ENCODE peak calls at places on chromosomes 16 and 17, in eight cellular contexts. F is CD8-positive, alpha-beta T cell; W is stimulated activated CD8-positive, alpha-beta memory T cell treated with anti-CD3 and anti-CD28 coated beads, Interleukin-4, amount 100 ng/mL, for 4 hours; K is uterus; H is endothelial cell; S is fibroblast of the aortic adventitia; P is heart right ventricle; N is T-cell. R is an unnamed sample.

GRCh38 chr17:77233635-77234334 is 93.0 kb downstream of the SEC14L1 start:
- DNase-seq in F (no peak), W (no peak), K (peak), H (no peak), S (peak), P (no peak), N (no peak), R (no peak)

GRCh38 chr17:13940858-13941665 is 128.2 kb upstream of the COX10 start:
- DNase-seq in F (no peak), W (no peak), K (no peak), H (no peak), S (peak), P (no peak), N (no peak), R (no peak)

GRCh38 chr16:65410801-65411200 is 288.9 kb upstream of the CDH11 start:
- DNase-seq in F (no peak), W (no peak), K (no peak), H (no peak), S (no peak), P (no peak), N (no peak), R (no peak)

GRCh38 chr16:89661215-89661614 is 3.6 kb downstream of the SPATA33 start:
- DNase-seq in F (no peak), W (no peak), K (no peak), H (no peak), S (no peak), P (no peak), N (no peak), R (no peak)

GRCh38 chr17:56751145-56751743 is 82.5 kb downstream of the C17orf67 start:
- DNase-seq in F (no peak), W (no peak), K (no peak), H (peak), S (no peak), P (no peak), N (no peak), R (no peak)

GRCh38 chr16:48232459-48233040 is 11.6 kb upstream of the LONP2 start:
- DNase-seq in F (no peak), W (no peak), K (no peak), H (no peak), S (no peak), P (no peak), N (no peak), R (no peak)

GRCh38 chr16:1044515-1045362 is 27.8 kb upstream of the SSTR5 start:
- DNase-seq in F (no peak), W (no peak), K (no peak), H (no peak), S (no peak), P (no peak), N (no peak), R (no peak)

GRCh38 chr16:68737046-68737729 is at the start of gene CDH1:
- DNase-seq in F (peak), W (no peak), K (no peak), H (peak), S (no peak), P (no peak), N (peak), R (no peak)